ENCODE peak calls at places on chromosomes 16 and 17, in nine cellular contexts. One of them, this sample, is unnamed.

GRCh38 chr16:12819126-12820117 is 15.7 kb upstream of the CPPED1 start:
- DNase-seq in foreskin fibroblast: peak
- DNase-seq in AG10803: peak
- DNase-seq in cardiac fibroblast: peak
- DNase-seq in Calu3: peak
- DNase-seq in stomach: peak
- DNase-seq in breast epithelium: peak
- DNase-seq in endodermal cell: peak
- DNase-seq in GM20000: peak
- DNase-seq in this sample: peak

GRCh38 chr17:8857919-8858318 is 9.6 kb downstream of the PIK3R6 start:
- DNase-seq in foreskin fibroblast: peak
- DNase-seq in AG10803: peak
- DNase-seq in cardiac fibroblast: peak
- DNase-seq in Calu3: no peak
- DNase-seq in stomach: no peak
- DNase-seq in breast epithelium: no peak
- DNase-seq in endodermal cell: peak
- DNase-seq in GM20000: peak
- DNase-seq in this sample: peak

GRCh38 chr17:13031718-13032350 is 14.0 kb upstream of the ELAC2 start:
- DNase-seq in foreskin fibroblast: peak
- DNase-seq in AG10803: peak
- DNase-seq in cardiac fibroblast: peak
- DNase-seq in Calu3: peak
- DNase-seq in stomach: peak
- DNase-seq in breast epithelium: no peak
- DNase-seq in endodermal cell: peak
- DNase-seq in GM20000: peak
- DNase-seq in this sample: peak

GRCh38 chr17:14321476-14321949 is 20.6 kb downstream of the HS3ST3B1 start:
- DNase-seq in foreskin fibroblast: no peak
- DNase-seq in AG10803: no peak
- DNase-seq in cardiac fibroblast: no peak
- DNase-seq in Calu3: no peak
- DNase-seq in stomach: no peak
- DNase-seq in breast epithelium: no peak
- DNase-seq in endodermal cell: peak
- DNase-seq in GM20000: no peak
- DNase-seq in this sample: peak

GRCh38 chr17:8362651-8363332 is 13.7 kb downstream of the KRABD2 start:
- DNase-seq in foreskin fibroblast: peak
- DNase-seq in AG10803: peak
- DNase-seq in cardiac fibroblast: peak
- DNase-seq in Calu3: no peak
- DNase-seq in stomach: no peak
- DNase-seq in breast epithelium: no peak
- DNase-seq in endodermal cell: no peak
- DNase-seq in GM20000: no peak
- DNase-seq in this sample: peak

GRCh38 chr17:66939461-66940114 is 24.9 kb upstream of the CACNG4 start:
- DNase-seq in foreskin fibroblast: no peak
- DNase-seq in AG10803: no peak
- DNase-seq in cardiac fibroblast: no peak
- DNase-seq in Calu3: no peak
- DNase-seq in stomach: no peak
- DNase-seq in breast epithelium: no peak
- DNase-seq in endodermal cell: peak
- DNase-seq in GM20000: no peak
- DNase-seq in this sample: no peak

GRCh38 chr16:2331199-2331931 is 9.2 kb downstream of the ABCA3 start:
- DNase-seq in foreskin fibroblast: no peak
- DNase-seq in AG10803: no peak
- DNase-seq in cardiac fibroblast: no peak
- DNase-seq in Calu3: no peak
- DNase-seq in stomach: no peak
- DNase-seq in breast epithelium: no peak
- DNase-seq in endodermal cell: no peak
- DNase-seq in GM20000: no peak
- DNase-seq in this sample: no peak

GRCh38 chr16:80655751-80656150 is 115.0 kb downstream of the DYNLRB2 start:
- DNase-seq in foreskin fibroblast: no peak
- DNase-seq in AG10803: no peak
- DNase-seq in cardiac fibroblast: no peak
- DNase-seq in Calu3: no peak
- DNase-seq in stomach: no peak
- DNase-seq in breast epithelium: no peak
- DNase-seq in endodermal cell: no peak
- DNase-seq in GM20000: no peak
- DNase-seq in this sample: no peak

GRCh38 chr16:68367034-68367433 is 56.2 kb downstream of the PRMT7 start:
- DNase-seq in foreskin fibroblast: no peak
- DNase-seq in AG10803: peak
- DNase-seq in cardiac fibroblast: peak
- DNase-seq in Calu3: peak
- DNase-seq in stomach: peak
- DNase-seq in breast epithelium: no peak
- DNase-seq in endodermal cell: peak
- DNase-seq in GM20000: peak
- DNase-seq in this sample: peak

GRCh38 chr16:21190599-21190998 is 20.8 kb downstream of the ZP2 start:
- DNase-seq in foreskin fibroblast: peak
- DNase-seq in AG10803: peak
- DNase-seq in cardiac fibroblast: no peak
- DNase-seq in Calu3: no peak
- DNase-seq in stomach: no peak
- DNase-seq in breast epithelium: no peak
- DNase-seq in endodermal cell: no peak
- DNase-seq in GM20000: no peak
- DNase-seq in this sample: no peak

GRCh38 chr17:66542967-66543525 is 240.6 kb downstream of the PRKCA start:
- DNase-seq in foreskin fibroblast: no peak
- DNase-seq in AG10803: peak
- DNase-seq in cardiac fibroblast: peak
- DNase-seq in Calu3: no peak
- DNase-seq in stomach: no peak
- DNase-seq in breast epithelium: no peak
- DNase-seq in endodermal cell: no peak
- DNase-seq in GM20000: no peak
- DNase-seq in this sample: peak

DNA sequence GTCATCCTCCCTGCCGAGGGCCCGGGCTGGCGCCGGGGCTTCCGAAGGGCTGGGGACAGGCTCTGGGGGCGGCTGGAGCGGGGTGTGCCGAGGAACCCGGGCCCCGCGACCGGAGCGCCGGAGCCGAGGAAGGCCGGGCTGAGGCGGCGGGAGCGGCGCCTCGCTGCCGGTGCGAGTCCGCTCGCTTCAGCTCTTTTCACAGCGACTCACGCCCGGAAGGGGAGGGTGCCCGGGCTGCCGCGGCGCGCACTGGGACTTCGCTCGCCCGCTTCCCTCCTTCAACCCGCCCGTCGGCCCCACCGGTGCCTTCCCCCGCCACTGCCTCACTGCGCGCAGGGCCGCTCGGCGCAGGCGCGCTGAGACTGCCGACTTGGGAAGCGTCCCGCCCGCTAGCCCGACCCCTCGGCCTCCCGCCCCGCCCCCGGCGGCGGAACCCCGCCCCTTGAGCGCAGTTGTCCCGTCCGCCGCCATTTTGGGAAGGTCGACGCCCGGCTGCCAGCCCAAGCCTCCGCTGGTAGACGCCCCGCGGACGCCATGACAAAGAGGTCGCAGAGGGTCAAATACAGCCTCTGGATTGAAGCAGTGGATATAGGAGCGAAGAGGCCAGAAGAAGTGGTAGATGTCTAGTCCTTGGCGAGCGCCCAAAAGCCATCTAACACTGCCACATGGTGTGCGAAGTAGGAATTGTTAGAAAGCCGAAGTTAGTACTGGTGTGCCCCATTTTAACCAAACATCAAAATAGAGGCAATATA is at the start of gene UBE2G1:
- DNase-seq in foreskin fibroblast: peak
- DNase-seq in AG10803: peak
- DNase-seq in cardiac fibroblast: peak
- DNase-seq in Calu3: peak
- DNase-seq in stomach: peak
- DNase-seq in breast epithelium: peak
- DNase-seq in endodermal cell: peak
- DNase-seq in GM20000: peak
- DNase-seq in this sample: peak
- TF ChIP-seq CTCF in foreskin fibroblast: peak
- TF ChIP-seq CTCF in AG10803: peak
- TF ChIP-seq CTCF in cardiac fibroblast: peak
- TF ChIP-seq CTCF in Calu3: no peak
- TF ChIP-seq CTCF in stomach: peak
- TF ChIP-seq CTCF in breast epithelium: peak
- TF ChIP-seq CTCF in endodermal cell: peak
- TF ChIP-seq CTCF in GM20000: no peak
- TF ChIP-seq CTCF in this sample: peak

GRCh38 chr16:54739381-54739780 is 191.3 kb upstream of the IRX5 start:
- DNase-seq in foreskin fibroblast: no peak
- DNase-seq in AG10803: no peak
- DNase-seq in cardiac fibroblast: no peak
- DNase-seq in Calu3: no peak
- DNase-seq in stomach: no peak
- DNase-seq in breast epithelium: no peak
- DNase-seq in endodermal cell: no peak
- DNase-seq in GM20000: no peak
- DNase-seq in this sample: no peak
- TF ChIP-seq CTCF in foreskin fibroblast: no peak
- TF ChIP-seq CTCF in AG10803: no peak
- TF ChIP-seq CTCF in cardiac fibroblast: no peak
- TF ChIP-seq CTCF in Calu3: no peak
- TF ChIP-seq CTCF in stomach: no peak
- TF ChIP-seq CTCF in breast epithelium: no peak
- TF ChIP-seq CTCF in endodermal cell: no peak
- TF ChIP-seq CTCF in GM20000: no peak
- TF ChIP-seq CTCF in this sample: no peak

GRCh38 chr17:20995873-20996723 is 46.7 kb downstream of the USP22 start:
- DNase-seq in foreskin fibroblast: no peak
- DNase-seq in AG10803: no peak
- DNase-seq in cardiac fibroblast: no peak
- DNase-seq in Calu3: no peak
- DNase-seq in stomach: no peak
- DNase-seq in breast epithelium: peak
- DNase-seq in endodermal cell: peak
- DNase-seq in GM20000: no peak
- DNase-seq in this sample: no peak

GRCh38 chr17:20996724-20997615 is 45.8 kb downstream of the USP22 start:
- DNase-seq in foreskin fibroblast: no peak
- DNase-seq in AG10803: no peak
- DNase-seq in cardiac fibroblast: no peak
- DNase-seq in Calu3: no peak
- DNase-seq in stomach: no peak
- DNase-seq in breast epithelium: peak
- DNase-seq in endodermal cell: peak
- DNase-seq in GM20000: no peak
- DNase-seq in this sample: no peak

GRCh38 chr17:20999044-20999573 is 43.7 kb downstream of the USP22 start:
- DNase-seq in foreskin fibroblast: no peak
- DNase-seq in AG10803: peak
- DNase-seq in cardiac fibroblast: peak
- DNase-seq in Calu3: no peak
- DNase-seq in stomach: no peak
- DNase-seq in breast epithelium: no peak
- DNase-seq in endodermal cell: peak
- DNase-seq in GM20000: no peak
- DNase-seq in this sample: peak

GRCh38 chr17:20998571-20999043 is 44.2 kb downstream of the USP22 start:
- DNase-seq in foreskin fibroblast: no peak
- DNase-seq in AG10803: no peak
- DNase-seq in cardiac fibroblast: peak
- DNase-seq in Calu3: no peak
- DNase-seq in stomach: no peak
- DNase-seq in breast epithelium: no peak
- DNase-seq in endodermal cell: peak
- DNase-seq in GM20000: no peak
- DNase-seq in this sample: peak

DNA sequence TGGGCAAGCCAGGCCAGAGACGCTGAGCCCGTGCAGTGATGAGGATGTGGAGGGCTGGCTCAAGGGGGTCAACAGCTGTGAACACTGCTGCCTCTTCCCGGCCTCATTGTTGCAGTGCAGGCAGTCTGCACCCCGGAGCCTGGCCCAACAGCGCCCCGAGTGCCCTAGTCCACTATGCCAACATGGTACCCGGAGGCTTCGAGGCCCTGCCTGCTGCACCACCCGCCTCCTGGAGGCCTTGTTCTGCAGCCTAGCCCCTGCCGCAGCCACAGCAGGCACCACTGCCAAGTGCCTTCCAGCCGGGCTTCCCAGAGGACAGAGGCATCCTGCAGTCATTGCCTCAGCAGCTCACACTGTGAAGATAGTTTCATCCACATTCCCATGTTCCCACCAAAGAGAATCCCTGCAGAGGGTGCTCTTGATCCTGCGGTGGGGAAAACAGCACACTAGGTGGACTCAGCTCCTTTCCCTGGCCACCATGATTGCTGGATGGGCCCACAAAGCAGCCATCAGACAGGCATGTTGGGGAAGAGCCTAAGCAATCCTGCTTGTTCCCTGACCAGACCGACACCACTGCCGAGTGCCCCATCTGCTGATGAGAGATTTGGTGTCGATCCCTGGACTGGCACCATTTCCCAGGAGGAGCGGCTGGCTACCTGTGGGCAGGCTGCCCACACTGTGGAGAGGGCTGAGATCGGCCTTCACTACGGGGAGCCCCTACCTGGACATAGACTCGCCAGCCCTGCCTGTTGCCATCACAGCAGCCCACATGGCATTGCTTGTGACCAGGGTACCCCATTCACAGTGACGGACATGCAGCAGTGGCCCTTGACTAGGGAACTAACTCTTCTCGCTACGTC is 44.9 kb downstream of the USP22 start:
- DNase-seq in foreskin fibroblast: no peak
- DNase-seq in AG10803: no peak
- DNase-seq in cardiac fibroblast: no peak
- DNase-seq in Calu3: no peak
- DNase-seq in stomach: no peak
- DNase-seq in breast epithelium: peak
- DNase-seq in endodermal cell: peak
- DNase-seq in GM20000: no peak
- DNase-seq in this sample: no peak
- TF ChIP-seq CTCF in foreskin fibroblast: no peak
- TF ChIP-seq CTCF in AG10803: no peak
- TF ChIP-seq CTCF in cardiac fibroblast: no peak
- TF ChIP-seq CTCF in Calu3: no peak
- TF ChIP-seq CTCF in stomach: no peak
- TF ChIP-seq CTCF in breast epithelium: no peak
- TF ChIP-seq CTCF in endodermal cell: no peak
- TF ChIP-seq CTCF in GM20000: no peak
- TF ChIP-seq CTCF in this sample: no peak

DNA sequence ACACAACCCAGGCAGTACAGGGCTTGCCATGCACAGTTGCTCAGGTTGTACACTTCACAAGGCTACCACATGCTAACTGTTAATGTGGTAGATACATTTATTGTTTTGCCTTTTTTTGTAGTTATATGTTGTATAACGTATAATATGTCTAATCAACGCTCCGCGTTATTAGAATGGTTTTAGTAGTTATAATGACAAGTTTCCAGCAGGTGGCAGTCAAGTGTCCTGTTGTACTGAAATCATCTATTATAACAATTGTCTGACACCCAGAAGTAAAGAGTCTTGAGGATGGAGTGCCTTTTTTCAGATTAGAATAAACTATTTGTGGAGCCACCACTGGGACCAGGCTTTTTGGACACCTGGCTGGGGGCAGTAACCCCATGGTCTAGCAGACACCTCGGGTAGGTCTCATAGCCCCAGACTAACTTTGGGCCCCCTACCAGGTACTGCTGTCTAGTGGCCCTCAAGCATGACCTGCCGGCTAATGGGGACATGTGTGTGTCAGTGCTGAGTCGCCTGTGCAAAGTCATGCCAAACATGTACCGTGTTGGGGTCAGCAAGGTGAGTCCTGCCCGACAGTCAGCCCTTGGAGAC is 32.8 kb downstream of the MYO15A start:
- DNase-seq in foreskin fibroblast: peak
- DNase-seq in AG10803: peak
- DNase-seq in cardiac fibroblast: peak
- DNase-seq in Calu3: peak
- DNase-seq in stomach: no peak
- DNase-seq in breast epithelium: no peak
- DNase-seq in endodermal cell: no peak
- DNase-seq in GM20000: peak
- DNase-seq in this sample: peak
- TF ChIP-seq CTCF in foreskin fibroblast: peak
- TF ChIP-seq CTCF in AG10803: peak
- TF ChIP-seq CTCF in cardiac fibroblast: peak
- TF ChIP-seq CTCF in Calu3: no peak
- TF ChIP-seq CTCF in stomach: peak
- TF ChIP-seq CTCF in breast epithelium: peak
- TF ChIP-seq CTCF in endodermal cell: peak
- TF ChIP-seq CTCF in GM20000: peak
- TF ChIP-seq CTCF in this sample: peak

This sample was measured in choroid plexus epithelial cell.